ENCODE peak calls at places on chromosomes 11 and 22, in four cellular contexts. I is CD8-positive, alpha-beta memory T cell; H is fibroblast of lung; J is MM.1S. E is an unnamed sample. For H3K4me1 and H3K27me3, the result is how much of the 10 kb centered on the place peaks cover.

GRCh38 chr11:72232260-72233055 is 7.9 kb downstream of the INPPL1 start:
- DNase-seq in I (no peak), H (no peak), J (no peak), E (no peak)

GRCh38 chr11:82988936-82989627 is 82.6 kb downstream of the RAB30 start:
- DNase-seq in I (no peak), H (no peak), J (no peak), E (no peak)

GRCh38 chr11:12019867-12020416 is 11.5 kb upstream of the DKK3 start:
- DNase-seq in I (no peak), H (peak), J (no peak), E (no peak)

GRCh38 chr11:87596176-87596575 is 558.4 kb downstream of the TMEM135 start:
- DNase-seq in I (no peak), H (no peak), J (no peak), E (no peak)

GRCh38 chr22:36009085-36009484 is 19.5 kb downstream of the RBFOX2 start:
- DNase-seq in I (no peak), H (peak), J (no peak), E (no peak)

GRCh38 chr11:124297921-124298320 is 15.8 kb downstream of the OR8D1 start:
- DNase-seq in I (no peak), H (peak), J (no peak), E (no peak)

GRCh38 chr11:12761029-12761428 is 86.8 kb downstream of the TEAD1 start:
- DNase-seq in I (no peak), H (peak), J (no peak), E (peak)

GRCh38 chr11:106853850-106854401 is 164.3 kb downstream of the GUCY1A2 start:
- DNase-seq in I (no peak), H (no peak), J (no peak), E (no peak)

GRCh38 chr11:556175-556699 is 4.3 kb downstream of the LMNTD2 start:
- DNase-seq in I (no peak), H (no peak), J (no peak), E (no peak)

GRCh38 chr22:19497245-19497644 is 17.5 kb downstream of the CDC45 start:
- DNase-seq in I (no peak), H (peak), J (no peak), E (no peak)

GRCh38 chr11:1200611-1201191 is 22.2 kb upstream of the MUC5B start:
- DNase-seq in I (no peak), H (no peak), J (no peak), E (no peak)

GRCh38 chr11:22957890-22958289 is 97.6 kb upstream of the CCDC179 start:
- DNase-seq in I (no peak), H (no peak), J (no peak), E (peak)

GRCh38 chr22:22787805-22788459 is 99.7 kb upstream of the IGLL5 start:
- DNase-seq in I (peak), H (peak), J (peak), E (peak)

GRCh38 chr11:106644824-106645223 is 373.5 kb downstream of the GUCY1A2 start:
- DNase-seq in I (no peak), H (peak), J (peak), E (no peak)

GRCh38 chr11:15835705-15836411 is 520.5 kb downstream of the SOX6 start:
- DNase-seq in I (no peak), H (no peak), J (no peak), E (no peak)

GRCh38 chr11:12118940-12119339 is 8.6 kb downstream of the MICAL2 start:
- DNase-seq in I (no peak), H (no peak), J (no peak), E (no peak)

GRCh38 chr11:63814383-63814736 is 1.1 kb downstream of the SPINDOC start:
- DNase-seq in I (no peak), H (no peak), J (no peak), E (no peak)

GRCh38 chr11:19577391-19577831 is 135.2 kb upstream of the NAV2 start:
- DNase-seq in I (no peak), H (peak), J (no peak), E (no peak)

GRCh38 chr11:93498099-93499040 is 44.8 kb downstream of the SMCO4 start:
- DNase-seq in I (no peak), H (peak), J (no peak), E (no peak)

GRCh38 chr11:56750190-56750589 is 1.7 kb upstream of the OR9G4 start:
- DNase-seq in I (no peak), H (no peak), J (no peak), E (peak)

GRCh38 chr11:34250732-34251639 is 106.8 kb downstream of the ABTB2 start:
- DNase-seq in I (peak), H (peak), J (no peak), E (peak)

GRCh38 chr11:36237341-36237740 is 51.9 kb downstream of the COMMD9 start:
- DNase-seq in I (no peak), H (no peak), J (no peak), E (no peak)

GRCh38 chr22:45564349-45565030 is 61.8 kb downstream of the FBLN1 start:
- DNase-seq in I (no peak), H (no peak), J (no peak), E (no peak)

GRCh38 chr22:33126881-33127280 is 68.7 kb upstream of the SYN3 start:
- DNase-seq in I (no peak), H (no peak), J (peak), E (peak)

GRCh38 chr22:46595545-46595944 is 24.6 kb upstream of the GRAMD4 start:
- DNase-seq in I (no peak), H (no peak), J (no peak), E (no peak)

GRCh38 chr11:33515347-33515746 is 185.3 kb downstream of the C11orf91 start:
- DNase-seq in I (no peak), H (peak), J (no peak), E (no peak)

GRCh38 chr11:116461789-116462188 is 311.0 kb downstream of the BUD13 start:
- DNase-seq in I (no peak), H (no peak), J (no peak), E (no peak)

GRCh38 chr11:63553759-63554158 is 9.4 kb downstream of the PLAAT2 start:
- DNase-seq in I (peak), H (peak), J (peak), E (no peak)

GRCh38 chr11:37718431-37718999 is 1120.5 kb upstream of the RAG2 start:
- DNase-seq in I (no peak), H (no peak), J (no peak), E (peak)

GRCh38 chr22:50192056-50192824 is 6.5 kb downstream of the TRABD start:
- DNase-seq in I (no peak), H (no peak), J (no peak), E (no peak)

GRCh38 chr11:125425601-125426000 is 70.5 kb downstream of the FEZ1 start:
- DNase-seq in I (no peak), H (no peak), J (no peak), E (no peak)

GRCh38 chr11:63906585-63906984 is 10.4 kb downstream of the RCOR2 start:
- DNase-seq in I (peak), H (no peak), J (no peak), E (peak)

GRCh38 chr11:83908457-83908856 is 622.3 kb upstream of the CCDC90B start:
- DNase-seq in I (no peak), H (no peak), J (no peak), E (no peak)

GRCh38 chr11:111944139-111944538 is 7.0 kb downstream of the DIXDC1 start:
- DNase-seq in I (no peak), H (peak), J (peak), E (no peak)

GRCh38 chr22:26273011-26273675 is 103.9 kb downstream of the SEZ6L start:
- DNase-seq in I (no peak), H (no peak), J (no peak), E (no peak)

GRCh38 chr11:80632691-80633090 is 1191.9 kb upstream of the TENM4 start:
- DNase-seq in I (no peak), H (no peak), J (no peak), E (no peak)

GRCh38 chr11:80637011-80637410 is 1196.2 kb upstream of the TENM4 start:
- DNase-seq in I (no peak), H (no peak), J (no peak), E (no peak)

GRCh38 chr11:80627364-80627763 is 1186.5 kb upstream of the TENM4 start:
- DNase-seq in I (no peak), H (no peak), J (no peak), E (no peak)

DNA sequence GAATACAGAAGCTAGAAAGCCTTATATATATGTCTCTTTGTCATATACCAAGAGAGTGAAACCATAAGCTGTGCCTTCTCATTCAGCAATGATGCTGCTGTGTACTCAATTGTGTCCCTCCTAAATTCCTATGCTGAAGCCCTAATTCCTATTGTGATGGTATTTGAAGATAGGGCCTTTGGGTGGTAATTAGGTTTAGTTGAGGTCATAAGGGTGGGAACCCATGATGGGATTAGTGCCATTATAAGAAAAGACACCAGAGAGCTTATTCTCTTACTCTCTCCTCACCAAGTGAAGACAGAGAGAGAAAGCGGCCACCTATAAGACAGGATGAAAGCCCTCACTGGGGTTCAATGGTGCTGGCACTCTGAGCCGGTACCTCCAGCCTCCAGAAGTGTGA is 1191.3 kb upstream of the TENM4 start:
- DNase-seq in I (no peak), H (no peak), J (no peak), E (no peak)
- H3K4me1 ChIP-seq in I (under half), H (under half), J (under half), E (under half)

DNA sequence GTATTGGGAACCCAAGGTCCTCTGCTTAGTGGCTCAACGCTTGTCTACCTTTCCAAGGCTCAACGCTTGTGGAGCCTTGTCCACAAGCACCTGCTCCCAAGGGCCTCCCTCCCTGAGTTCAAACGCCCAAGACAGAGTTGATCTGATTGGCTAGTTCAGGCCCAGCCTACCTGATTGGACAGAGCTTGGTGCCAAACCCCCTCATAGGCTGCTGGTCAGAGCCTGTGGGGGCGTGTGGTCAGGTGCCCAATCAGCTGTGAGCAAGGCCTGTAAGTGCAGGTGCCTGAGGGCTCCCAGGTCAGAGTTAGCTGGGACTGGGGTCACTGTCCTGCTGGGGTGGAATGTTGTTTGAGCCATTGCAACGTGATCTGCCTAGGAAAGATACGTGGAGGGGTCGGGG is 16.9 kb upstream of the TMPRSS6 start:
- DNase-seq in I (no peak), H (no peak), J (peak), E (no peak)
- H3K27me3 ChIP-seq in I (under half), H (under half), J (half or more), E (under half)

GRCh38 chr11:73852049-73852448 is 24.6 kb downstream of the COA4 start:
- DNase-seq in I (no peak), H (no peak), J (no peak), E (no peak)

GRCh38 chr11:73859671-73860070 is 17.0 kb downstream of the COA4 start:
- DNase-seq in I (no peak), H (peak), J (no peak), E (no peak)

GRCh38 chr11:73854680-73855079 is 22.0 kb downstream of the COA4 start:
- DNase-seq in I (no peak), H (peak), J (no peak), E (no peak)

GRCh38 chr11:73860202-73860601 is 16.4 kb downstream of the COA4 start:
- DNase-seq in I (no peak), H (no peak), J (no peak), E (no peak)

DNA sequence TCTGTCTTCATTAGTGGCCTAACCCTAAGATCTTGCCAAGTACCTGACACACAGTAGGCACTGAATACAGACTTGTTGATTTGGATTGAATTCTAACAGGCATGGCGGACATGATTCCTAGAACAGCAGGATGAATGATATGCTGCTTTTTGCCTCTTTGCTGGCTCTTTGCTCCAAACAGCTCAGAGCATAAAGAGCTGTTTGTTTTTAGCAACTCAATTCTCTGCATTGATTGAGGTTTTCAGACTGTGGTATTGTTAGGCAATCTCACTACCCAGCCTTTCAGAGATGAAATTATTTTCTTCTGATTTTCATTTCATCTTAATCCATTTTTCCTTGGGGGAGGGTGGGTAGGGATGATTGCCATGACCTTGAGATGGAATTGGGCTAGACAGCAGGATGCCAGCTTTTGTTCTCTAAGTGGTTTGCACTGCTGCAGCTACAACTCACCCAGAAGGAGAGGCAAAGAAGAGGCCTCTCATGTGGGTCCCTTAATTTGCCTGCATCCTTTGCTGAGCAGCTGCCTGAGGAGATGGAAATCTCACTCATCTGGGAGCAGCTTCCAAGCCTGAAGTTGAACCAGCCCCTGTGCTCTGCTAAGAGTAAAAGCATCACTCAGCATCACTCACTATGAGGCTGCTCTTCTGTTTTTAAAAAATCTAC is 20.5 kb downstream of the COA4 start:
- DNase-seq in I (no peak), H (no peak), J (no peak), E (no peak)
- H3K27ac ChIP-seq in I (no peak), H (no peak), J (no peak), E (no peak)

GRCh38 chr22:40479887-40480538 is 109.6 kb downstream of the SGSM3 start:
- DNase-seq in I (no peak), H (peak), J (no peak), E (no peak)
- H3K4me1 ChIP-seq in I (under half), H (under half), J (under half), E (under half)

GRCh38 chr11:70848243-70848750 is 404.1 kb downstream of the SHANK2 start:
- DNase-seq in I (no peak), H (no peak), J (no peak), E (no peak)
- H3K27me3 ChIP-seq in I (under half), H (under half), J (half or more), E (under half)

GRCh38 chr22:21734540-21735197 is 925 bp downstream of the YPEL1 start:
- DNase-seq in I (no peak), H (no peak), J (peak), E (no peak)

GRCh38 chr22:21736084-21736642 is 569 bp upstream of the YPEL1 start:
- DNase-seq in I (no peak), H (no peak), J (no peak), E (no peak)

GRCh38 chr22:21738081-21738480 is 2.5 kb upstream of the YPEL1 start:
- DNase-seq in I (no peak), H (no peak), J (no peak), E (no peak)

GRCh38 chr22:21736948-21737347 is 1.4 kb upstream of the YPEL1 start:
- DNase-seq in I (no peak), H (no peak), J (no peak), E (no peak)

GRCh38 chr22:21735198-21736083 is at the start of gene YPEL1:
- DNase-seq in I (peak), H (peak), J (peak), E (peak)
- H3K27ac ChIP-seq in I (peak), H (no peak), J (peak), E (peak)

GRCh38 chr11:44631831-44632230 is 66.4 kb downstream of the CD82 start:
- DNase-seq in I (no peak), H (no peak), J (no peak), E (no peak)
- H3K4me1 ChIP-seq in I (under half), H (under half), J (under half), E (under half)

E was measured in A673.